ENCODE peak calls at places on chromosomes 7 and 10, in seven cellular contexts. B is activated CD4-positive, alpha-beta T cell treated with anti-CD3 and anti-CD28 coated beads, Interleukin-2, amount 50 U/mL, for 48 hours; M is HEK293T; Y is aorta; L is stimulated activated CD8-positive, alpha-beta memory T cell treated with anti-CD3 and anti-CD28 coated beads, Interleukin-4, amount 100 ng/mL, for 24 hours; Z is hepatocyte; W is stimulated activated CD4-positive, alpha-beta T cell treated with anti-CD3 and anti-CD28 coated beads, Interleukin-4, amount 100 ng/mL, for 48 hours. S is an unnamed sample.

GRCh38 chr10:31759124-31759798 is 169.4 kb downstream of the ARHGAP12 start:
- DNase-seq in B (peak; percentile 65), M (peak; percentile 19), Y (peak; percentile 82), L (peak; percentile 36), Z (peak; percentile 82), W (peak; percentile 44), S (peak; percentile 82)

GRCh38 chr10:103896225-103896624 is 21.8 kb downstream of the STN1 start:
- DNase-seq in B (no peak), M (no peak), Y (no peak), L (no peak), Z (no peak), W (no peak), S (no peak)

GRCh38 chr10:58590152-58590551 is 77.5 kb downstream of the BICC1 start:
- DNase-seq in B (no peak), M (no peak), Y (no peak), L (no peak), Z (peak; percentile 57), W (no peak), S (no peak)

GRCh38 chr7:129110575-129111376 is 33.7 kb upstream of the TSPAN33 start:
- DNase-seq in B (no peak), M (no peak), Y (no peak), L (no peak), Z (peak; percentile 60), W (no peak), S (peak; percentile 84)

GRCh38 chr10:591646-592045 is 97.8 kb downstream of the DIP2C start:
- DNase-seq in B (no peak), M (no peak), Y (peak; percentile 43), L (no peak), Z (no peak), W (no peak), S (peak; percentile 48)

GRCh38 chr7:51456471-51457060 is 140.0 kb upstream of the COBL start:
- DNase-seq in B (no peak), M (no peak), Y (no peak), L (no peak), Z (no peak), W (no peak), S (no peak)

GRCh38 chr7:99392659-99393362 is 15.6 kb downstream of the PDAP1 start:
- DNase-seq in B (peak; percentile 74), M (no peak), Y (peak; percentile 93), L (peak; percentile 75), Z (peak; percentile 89), W (peak; percentile 61), S (peak; percentile 90)

GRCh38 chr7:125020801-125021200 is 91.2 kb upstream of the POT1 start:
- DNase-seq in B (no peak), M (no peak), Y (no peak), L (no peak), Z (no peak), W (no peak), S (no peak)

GRCh38 chr10:88343761-88344484 is 239.2 kb downstream of the RNLS start:
- DNase-seq in B (no peak), M (no peak), Y (no peak), L (no peak), Z (no peak), W (no peak), S (no peak)

GRCh38 chr7:64907641-64908326 is 4.7 kb downstream of the ZNF273 start:
- DNase-seq in B (no peak), M (no peak), Y (no peak), L (no peak), Z (no peak), W (no peak), S (no peak)

GRCh38 chr7:151120896-151121295 is 34.6 kb downstream of the AGAP3 start:
- DNase-seq in B (no peak), M (no peak), Y (no peak), L (no peak), Z (no peak), W (no peak), S (no peak)